ENCODE peak calls at places on chromosomes 3 and 15, in five cellular contexts. J, Q, M, R and Z are unnamed samples.

GRCh38 chr3:50447290-50447840 is 56.1 kb downstream of the CACNA2D2 start:
- DNase-seq in J (no peak), Q (no peak), M (no peak), R (no peak), Z (no peak)

GRCh38 chr3:57003676-57004075 is 56.8 kb upstream of the SPATA12 start:
- DNase-seq in J (no peak), Q (no peak), M (no peak), R (no peak), Z (no peak)

GRCh38 chr3:179697933-179698332 is 45.1 kb downstream of the USP13 start:
- DNase-seq in J (no peak), Q (no peak), M (no peak), R (no peak), Z (no peak)

GRCh38 chr3:81716870-81717509 is 44.5 kb downstream of the GBE1 start:
- DNase-seq in J (no peak), Q (peak), M (peak), R (no peak), Z (peak)

GRCh38 chr15:97966924-97967620 is 6.6 kb downstream of the ARRDC4 start:
- DNase-seq in J (no peak), Q (peak), M (no peak), R (no peak), Z (no peak)

GRCh38 chr15:73802336-73803105 is 49.4 kb upstream of the INSYN1 start:
- DNase-seq in J (no peak), Q (no peak), M (no peak), R (no peak), Z (no peak)

GRCh38 chr3:158097571-158098553 is 8.4 kb downstream of the SHOX2 start:
- DNase-seq in J (peak), Q (no peak), M (peak), R (no peak), Z (peak)

GRCh38 chr3:172646439-172647015 is 64.3 kb downstream of the NCEH1 start:
- DNase-seq in J (no peak), Q (peak), M (peak), R (no peak), Z (peak)

GRCh38 chr15:94327356-94327936 is 96.1 kb downstream of the MCTP2 start:
- DNase-seq in J (no peak), Q (peak), M (peak), R (peak), Z (peak)

GRCh38 chr3:71241981-71242552 is 341.5 kb downstream of the FOXP1 start:
- DNase-seq in J (no peak), Q (no peak), M (no peak), R (no peak), Z (no peak)

GRCh38 chr3:149319750-149320149 is 13.7 kb downstream of the TM4SF18 start:
- DNase-seq in J (no peak), Q (no peak), M (no peak), R (no peak), Z (no peak)

GRCh38 chr3:66948853-66949252 is 49.3 kb upstream of the KBTBD8 start:
- DNase-seq in J (no peak), Q (no peak), M (no peak), R (no peak), Z (no peak)

GRCh38 chr3:185900228-185900627 is 37.6 kb downstream of the TRA2B start:
- DNase-seq in J (no peak), Q (peak), M (peak), R (peak), Z (peak)

GRCh38 chr15:25501828-25502446 is 63.1 kb upstream of the UBE3A start:
- DNase-seq in J (no peak), Q (peak), M (peak), R (peak), Z (peak)